ENCODE peak calls at places on chromosomes 11 and 22, in nine cellular contexts. One of them, this sample, is unnamed.
A peak's percentile ranks its signal among the peaks of the same experiment; 100 is the strongest.

GRCh38 chr22:25067851-25068421 is 115.4 kb downstream of the KIAA1671 start:
- DNase-seq in HTR-8/SVneo: no peak
- DNase-seq in G401: peak; percentile 31
- DNase-seq in hypothalamus: peak; percentile 44
- DNase-seq in PC-3: no peak
- DNase-seq in Ammon's horn: peak; percentile 69
- DNase-seq in GM04504: no peak
- DNase-seq in activated CD4-positive, alpha-beta T cell treated with anti-CD3 and anti-CD28 coated beads, Interleukin-2, amount 50 U/mL, for 4 hours: peak; percentile 66
- DNase-seq in amygdala: no peak
- DNase-seq in this sample: peak; percentile 63

GRCh38 chr22:38412435-38413084 is 42.4 kb downstream of the KCNJ4 start:
- DNase-seq in HTR-8/SVneo: no peak
- DNase-seq in G401: no peak
- DNase-seq in hypothalamus: no peak
- DNase-seq in PC-3: no peak
- DNase-seq in Ammon's horn: no peak
- DNase-seq in GM04504: no peak
- DNase-seq in activated CD4-positive, alpha-beta T cell treated with anti-CD3 and anti-CD28 coated beads, Interleukin-2, amount 50 U/mL, for 4 hours: peak; percentile 24
- DNase-seq in amygdala: no peak
- DNase-seq in this sample: no peak

GRCh38 chr22:45240137-45240809 is 421 bp downstream of the KIAA0930 start:
- DNase-seq in HTR-8/SVneo: peak; percentile 10
- DNase-seq in G401: no peak
- DNase-seq in hypothalamus: no peak
- DNase-seq in PC-3: no peak
- DNase-seq in Ammon's horn: no peak
- DNase-seq in GM04504: no peak
- DNase-seq in activated CD4-positive, alpha-beta T cell treated with anti-CD3 and anti-CD28 coated beads, Interleukin-2, amount 50 U/mL, for 4 hours: peak; percentile 30
- DNase-seq in amygdala: no peak
- DNase-seq in this sample: no peak

GRCh38 chr22:40597541-40598453 is 38.7 kb downstream of the MRTFA start:
- DNase-seq in HTR-8/SVneo: no peak
- DNase-seq in G401: peak; percentile 32
- DNase-seq in hypothalamus: peak; percentile 32
- DNase-seq in PC-3: peak; percentile 38
- DNase-seq in Ammon's horn: peak; percentile 31
- DNase-seq in GM04504: no peak
- DNase-seq in activated CD4-positive, alpha-beta T cell treated with anti-CD3 and anti-CD28 coated beads, Interleukin-2, amount 50 U/mL, for 4 hours: no peak
- DNase-seq in amygdala: no peak
- DNase-seq in this sample: peak; percentile 52

GRCh38 chr11:9689721-9690120 is 25.8 kb downstream of the SWAP70 start:
- DNase-seq in HTR-8/SVneo: no peak
- DNase-seq in G401: no peak
- DNase-seq in hypothalamus: no peak
- DNase-seq in PC-3: no peak
- DNase-seq in Ammon's horn: peak; percentile 30
- DNase-seq in GM04504: no peak
- DNase-seq in activated CD4-positive, alpha-beta T cell treated with anti-CD3 and anti-CD28 coated beads, Interleukin-2, amount 50 U/mL, for 4 hours: no peak
- DNase-seq in amygdala: no peak
- DNase-seq in this sample: no peak

GRCh38 chr22:17706451-17706900 is 67.8 kb downstream of the BID start:
- DNase-seq in HTR-8/SVneo: peak; percentile 88
- DNase-seq in G401: peak; percentile 45
- DNase-seq in hypothalamus: peak; percentile 60
- DNase-seq in PC-3: peak; percentile 83
- DNase-seq in Ammon's horn: peak; percentile 86
- DNase-seq in GM04504: peak; percentile 84
- DNase-seq in activated CD4-positive, alpha-beta T cell treated with anti-CD3 and anti-CD28 coated beads, Interleukin-2, amount 50 U/mL, for 4 hours: peak; percentile 32
- DNase-seq in amygdala: no peak
- DNase-seq in this sample: peak; percentile 81

GRCh38 chr11:118076754-118077281 is at the start of gene TMPRSS4:
- DNase-seq in HTR-8/SVneo: no peak
- DNase-seq in G401: no peak
- DNase-seq in hypothalamus: no peak
- DNase-seq in PC-3: peak; percentile 83
- DNase-seq in Ammon's horn: no peak
- DNase-seq in GM04504: no peak
- DNase-seq in activated CD4-positive, alpha-beta T cell treated with anti-CD3 and anti-CD28 coated beads, Interleukin-2, amount 50 U/mL, for 4 hours: no peak
- DNase-seq in amygdala: no peak
- DNase-seq in this sample: no peak

GRCh38 chr11:7677071-7677470 is 3.8 kb upstream of the CYB5R2 start:
- DNase-seq in HTR-8/SVneo: no peak
- DNase-seq in G401: no peak
- DNase-seq in hypothalamus: no peak
- DNase-seq in PC-3: peak; percentile 87
- DNase-seq in Ammon's horn: no peak
- DNase-seq in GM04504: no peak
- DNase-seq in activated CD4-positive, alpha-beta T cell treated with anti-CD3 and anti-CD28 coated beads, Interleukin-2, amount 50 U/mL, for 4 hours: no peak
- DNase-seq in amygdala: no peak
- DNase-seq in this sample: no peak

GRCh38 chr11:17164361-17165246 is 43.2 kb downstream of the PIK3C2A start:
- DNase-seq in HTR-8/SVneo: peak; percentile 33
- DNase-seq in G401: no peak
- DNase-seq in hypothalamus: no peak
- DNase-seq in PC-3: no peak
- DNase-seq in Ammon's horn: no peak
- DNase-seq in GM04504: peak; percentile 14
- DNase-seq in activated CD4-positive, alpha-beta T cell treated with anti-CD3 and anti-CD28 coated beads, Interleukin-2, amount 50 U/mL, for 4 hours: no peak
- DNase-seq in amygdala: no peak
- DNase-seq in this sample: no peak

GRCh38 chr11:86047275-86047991 is 21.5 kb downstream of the PICALM start:
- DNase-seq in HTR-8/SVneo: no peak
- DNase-seq in G401: no peak
- DNase-seq in hypothalamus: no peak
- DNase-seq in PC-3: peak; percentile 47
- DNase-seq in Ammon's horn: no peak
- DNase-seq in GM04504: peak; percentile 40
- DNase-seq in activated CD4-positive, alpha-beta T cell treated with anti-CD3 and anti-CD28 coated beads, Interleukin-2, amount 50 U/mL, for 4 hours: no peak
- DNase-seq in amygdala: no peak
- DNase-seq in this sample: no peak

GRCh38 chr11:17515443-17516176 is 28.6 kb downstream of the USH1C start:
- DNase-seq in HTR-8/SVneo: no peak
- DNase-seq in G401: no peak
- DNase-seq in hypothalamus: no peak
- DNase-seq in PC-3: no peak
- DNase-seq in Ammon's horn: no peak
- DNase-seq in GM04504: no peak
- DNase-seq in activated CD4-positive, alpha-beta T cell treated with anti-CD3 and anti-CD28 coated beads, Interleukin-2, amount 50 U/mL, for 4 hours: no peak
- DNase-seq in amygdala: no peak
- DNase-seq in this sample: no peak

GRCh38 chr22:48906177-48906835 is 921.4 kb downstream of the BRD1 start:
- DNase-seq in HTR-8/SVneo: no peak
- DNase-seq in G401: no peak
- DNase-seq in hypothalamus: no peak
- DNase-seq in PC-3: no peak
- DNase-seq in Ammon's horn: no peak
- DNase-seq in GM04504: no peak
- DNase-seq in activated CD4-positive, alpha-beta T cell treated with anti-CD3 and anti-CD28 coated beads, Interleukin-2, amount 50 U/mL, for 4 hours: no peak
- DNase-seq in amygdala: no peak
- DNase-seq in this sample: no peak

GRCh38 chr11:2578006-2578933 is 121.5 kb downstream of the KCNQ1OT1 start:
- DNase-seq in HTR-8/SVneo: no peak
- DNase-seq in G401: no peak
- DNase-seq in hypothalamus: no peak
- DNase-seq in PC-3: no peak
- DNase-seq in Ammon's horn: no peak
- DNase-seq in GM04504: no peak
- DNase-seq in activated CD4-positive, alpha-beta T cell treated with anti-CD3 and anti-CD28 coated beads, Interleukin-2, amount 50 U/mL, for 4 hours: no peak
- DNase-seq in amygdala: no peak
- DNase-seq in this sample: no peak

GRCh38 chr22:45493286-45493771 is 9.4 kb upstream of the FBLN1 start:
- DNase-seq in HTR-8/SVneo: no peak
- DNase-seq in G401: no peak
- DNase-seq in hypothalamus: no peak
- DNase-seq in PC-3: no peak
- DNase-seq in Ammon's horn: peak; percentile 76
- DNase-seq in GM04504: peak; percentile 56
- DNase-seq in activated CD4-positive, alpha-beta T cell treated with anti-CD3 and anti-CD28 coated beads, Interleukin-2, amount 50 U/mL, for 4 hours: no peak
- DNase-seq in amygdala: no peak
- DNase-seq in this sample: no peak

GRCh38 chr11:121578216-121579063 is 125.7 kb upstream of the SORL1-AS1 start:
- DNase-seq in HTR-8/SVneo: no peak
- DNase-seq in G401: no peak
- DNase-seq in hypothalamus: peak; percentile 11
- DNase-seq in PC-3: no peak
- DNase-seq in Ammon's horn: peak; percentile 55
- DNase-seq in GM04504: no peak
- DNase-seq in activated CD4-positive, alpha-beta T cell treated with anti-CD3 and anti-CD28 coated beads, Interleukin-2, amount 50 U/mL, for 4 hours: no peak
- DNase-seq in amygdala: no peak
- DNase-seq in this sample: peak; percentile 47

GRCh38 chr11:9688716-9689511 is 25.0 kb downstream of the SWAP70 start:
- DNase-seq in HTR-8/SVneo: peak; percentile 41
- DNase-seq in G401: no peak
- DNase-seq in hypothalamus: peak; percentile 82
- DNase-seq in PC-3: peak; percentile 49
- DNase-seq in Ammon's horn: peak; percentile 88
- DNase-seq in GM04504: peak; percentile 54
- DNase-seq in activated CD4-positive, alpha-beta T cell treated with anti-CD3 and anti-CD28 coated beads, Interleukin-2, amount 50 U/mL, for 4 hours: no peak
- DNase-seq in amygdala: no peak
- DNase-seq in this sample: peak; percentile 93

GRCh38 chr22:29664731-29665130 is 55.1 kb upstream of the CABP7 start:
- DNase-seq in HTR-8/SVneo: no peak
- DNase-seq in G401: no peak
- DNase-seq in hypothalamus: no peak
- DNase-seq in PC-3: no peak
- DNase-seq in Ammon's horn: no peak
- DNase-seq in GM04504: no peak
- DNase-seq in activated CD4-positive, alpha-beta T cell treated with anti-CD3 and anti-CD28 coated beads, Interleukin-2, amount 50 U/mL, for 4 hours: no peak
- DNase-seq in amygdala: no peak
- DNase-seq in this sample: no peak

This sample was measured in globus pallidus.